ENCODE peak calls at places on chromosome 16, in six cellular contexts. One of them, this sample, is unnamed.

GRCh38 chr16:68396481-68396880 is 51.8 kb downstream of the SMPD3 start:
- DNase-seq in fibroblast of villous mesenchyme: peak
- DNase-seq in A549: peak
- DNase-seq in progenitor cell of endocrine pancreas: peak
- DNase-seq in fibroblast of mammary gland: peak
- DNase-seq in activated CD8-positive, alpha-beta T cell treated with anti-CD3 and anti-CD28 coated beads for 36 hours: peak
- DNase-seq in this sample: no peak

GRCh38 chr16:9447195-9447551 is 355.7 kb downstream of the HAPSTR1 start:
- DNase-seq in A549: no peak
- DNase-seq in activated CD8-positive, alpha-beta T cell treated with anti-CD3 and anti-CD28 coated beads for 36 hours: no peak
- DNase-seq in fibroblast of mammary gland: no peak
- DNase-seq in progenitor cell of endocrine pancreas: no peak
- DNase-seq in fibroblast of villous mesenchyme: no peak
- DNase-seq in this sample: no peak

GRCh38 chr16:76226011-76226410 is 51.2 kb upstream of the CNTNAP4 start:
- DNase-seq in progenitor cell of endocrine pancreas: no peak
- DNase-seq in fibroblast of villous mesenchyme: peak
- DNase-seq in activated CD8-positive, alpha-beta T cell treated with anti-CD3 and anti-CD28 coated beads for 36 hours: no peak
- DNase-seq in fibroblast of mammary gland: peak
- DNase-seq in A549: no peak
- DNase-seq in this sample: no peak

GRCh38 chr16:10858203-10858602 is 18.8 kb upstream of the CIITA start:
- DNase-seq in fibroblast of villous mesenchyme: no peak
- DNase-seq in fibroblast of mammary gland: no peak
- DNase-seq in progenitor cell of endocrine pancreas: no peak
- DNase-seq in activated CD8-positive, alpha-beta T cell treated with anti-CD3 and anti-CD28 coated beads for 36 hours: no peak
- DNase-seq in A549: no peak
- DNase-seq in this sample: no peak

GRCh38 chr16:87764600-87765472 is 950 bp downstream of the KLHDC4 start:
- DNase-seq in fibroblast of mammary gland: no peak
- DNase-seq in activated CD8-positive, alpha-beta T cell treated with anti-CD3 and anti-CD28 coated beads for 36 hours: peak
- DNase-seq in A549: no peak
- DNase-seq in fibroblast of villous mesenchyme: no peak
- DNase-seq in progenitor cell of endocrine pancreas: no peak
- DNase-seq in this sample: no peak

GRCh38 chr16:81251871-81252270 is 13.4 kb downstream of the BCO1 start:
- DNase-seq in A549: no peak
- DNase-seq in fibroblast of villous mesenchyme: peak
- DNase-seq in fibroblast of mammary gland: no peak
- DNase-seq in progenitor cell of endocrine pancreas: no peak
- DNase-seq in activated CD8-positive, alpha-beta T cell treated with anti-CD3 and anti-CD28 coated beads for 36 hours: no peak
- DNase-seq in this sample: no peak

GRCh38 chr16:29745126-29745852 is 501 bp downstream of the C16orf54 start:
- DNase-seq in fibroblast of villous mesenchyme: no peak
- DNase-seq in progenitor cell of endocrine pancreas: no peak
- DNase-seq in A549: no peak
- DNase-seq in activated CD8-positive, alpha-beta T cell treated with anti-CD3 and anti-CD28 coated beads for 36 hours: peak
- DNase-seq in fibroblast of mammary gland: no peak
- DNase-seq in this sample: peak

GRCh38 chr16:11470676-11471415 is 115.9 kb downstream of the LITAF start:
- DNase-seq in fibroblast of mammary gland: peak
- DNase-seq in fibroblast of villous mesenchyme: no peak
- DNase-seq in activated CD8-positive, alpha-beta T cell treated with anti-CD3 and anti-CD28 coated beads for 36 hours: no peak
- DNase-seq in A549: no peak
- DNase-seq in progenitor cell of endocrine pancreas: no peak
- DNase-seq in this sample: no peak

GRCh38 chr16:77276686-77277085 is 77.5 kb downstream of the SYCE1L start:
- DNase-seq in A549: no peak
- DNase-seq in fibroblast of villous mesenchyme: no peak
- DNase-seq in fibroblast of mammary gland: peak
- DNase-seq in activated CD8-positive, alpha-beta T cell treated with anti-CD3 and anti-CD28 coated beads for 36 hours: no peak
- DNase-seq in progenitor cell of endocrine pancreas: no peak
- DNase-seq in this sample: no peak

GRCh38 chr16:16197331-16197730 is 26.0 kb downstream of the ABCC6 start:
- DNase-seq in A549: no peak
- DNase-seq in fibroblast of villous mesenchyme: no peak
- DNase-seq in progenitor cell of endocrine pancreas: no peak
- DNase-seq in fibroblast of mammary gland: no peak
- DNase-seq in activated CD8-positive, alpha-beta T cell treated with anti-CD3 and anti-CD28 coated beads for 36 hours: no peak
- DNase-seq in this sample: no peak

GRCh38 chr16:53804467-53804866 is 100.5 kb downstream of the FTO start:
- DNase-seq in progenitor cell of endocrine pancreas: no peak
- DNase-seq in fibroblast of villous mesenchyme: no peak
- DNase-seq in activated CD8-positive, alpha-beta T cell treated with anti-CD3 and anti-CD28 coated beads for 36 hours: no peak
- DNase-seq in A549: no peak
- DNase-seq in fibroblast of mammary gland: no peak
- DNase-seq in this sample: no peak

GRCh38 chr16:79599256-79599836 is 1.2 kb downstream of the MAF start:
- DNase-seq in fibroblast of mammary gland: no peak
- DNase-seq in activated CD8-positive, alpha-beta T cell treated with anti-CD3 and anti-CD28 coated beads for 36 hours: peak
- DNase-seq in progenitor cell of endocrine pancreas: peak
- DNase-seq in fibroblast of villous mesenchyme: no peak
- DNase-seq in A549: peak
- DNase-seq in this sample: peak

GRCh38 chr16:77297996-77298637 is 98.9 kb downstream of the SYCE1L start:
- DNase-seq in progenitor cell of endocrine pancreas: no peak
- DNase-seq in A549: peak
- DNase-seq in fibroblast of mammary gland: peak
- DNase-seq in fibroblast of villous mesenchyme: no peak
- DNase-seq in activated CD8-positive, alpha-beta T cell treated with anti-CD3 and anti-CD28 coated beads for 36 hours: no peak
- DNase-seq in this sample: no peak

GRCh38 chr16:51148674-51149228 is 2.3 kb downstream of the SALL1 start:
- DNase-seq in fibroblast of villous mesenchyme: peak
- DNase-seq in fibroblast of mammary gland: peak
- DNase-seq in activated CD8-positive, alpha-beta T cell treated with anti-CD3 and anti-CD28 coated beads for 36 hours: no peak
- DNase-seq in progenitor cell of endocrine pancreas: no peak
- DNase-seq in A549: no peak
- DNase-seq in this sample: no peak

GRCh38 chr16:51144203-51144602 is 6.9 kb downstream of the SALL1 start:
- DNase-seq in progenitor cell of endocrine pancreas: no peak
- DNase-seq in activated CD8-positive, alpha-beta T cell treated with anti-CD3 and anti-CD28 coated beads for 36 hours: no peak
- DNase-seq in fibroblast of villous mesenchyme: no peak
- DNase-seq in fibroblast of mammary gland: no peak
- DNase-seq in A549: no peak
- DNase-seq in this sample: no peak

GRCh38 chr16:51149251-51149661 is 1.8 kb downstream of the SALL1 start:
- DNase-seq in fibroblast of mammary gland: no peak
- DNase-seq in activated CD8-positive, alpha-beta T cell treated with anti-CD3 and anti-CD28 coated beads for 36 hours: no peak
- DNase-seq in A549: no peak
- DNase-seq in progenitor cell of endocrine pancreas: no peak
- DNase-seq in fibroblast of villous mesenchyme: no peak
- DNase-seq in this sample: no peak

GRCh38 chr16:51147776-51148673 is 3.0 kb downstream of the SALL1 start:
- DNase-seq in progenitor cell of endocrine pancreas: no peak
- DNase-seq in activated CD8-positive, alpha-beta T cell treated with anti-CD3 and anti-CD28 coated beads for 36 hours: no peak
- DNase-seq in fibroblast of mammary gland: no peak
- DNase-seq in A549: no peak
- DNase-seq in fibroblast of villous mesenchyme: peak
- DNase-seq in this sample: no peak

GRCh38 chr16:51146256-51146924 is 4.7 kb downstream of the SALL1 start:
- DNase-seq in activated CD8-positive, alpha-beta T cell treated with anti-CD3 and anti-CD28 coated beads for 36 hours: no peak
- DNase-seq in A549: no peak
- DNase-seq in fibroblast of mammary gland: peak
- DNase-seq in fibroblast of villous mesenchyme: peak
- DNase-seq in progenitor cell of endocrine pancreas: no peak
- DNase-seq in this sample: no peak
- TF ChIP-seq CTCF in activated CD8-positive, alpha-beta T cell treated with anti-CD3 and anti-CD28 coated beads for 36 hours: no peak
- TF ChIP-seq CTCF in A549: no peak
- TF ChIP-seq CTCF in fibroblast of mammary gland: peak
- TF ChIP-seq CTCF in fibroblast of villous mesenchyme: peak
- TF ChIP-seq CTCF in progenitor cell of endocrine pancreas: peak
- TF ChIP-seq CTCF in this sample: no peak

GRCh38 chr16:28140788-28141618 is 70.8 kb downstream of the XPO6 start:
- DNase-seq in fibroblast of mammary gland: no peak
- DNase-seq in activated CD8-positive, alpha-beta T cell treated with anti-CD3 and anti-CD28 coated beads for 36 hours: peak
- DNase-seq in A549: no peak
- DNase-seq in fibroblast of villous mesenchyme: peak
- DNase-seq in progenitor cell of endocrine pancreas: no peak
- DNase-seq in this sample: no peak
- TF ChIP-seq CTCF in fibroblast of mammary gland: no peak
- TF ChIP-seq CTCF in activated CD8-positive, alpha-beta T cell treated with anti-CD3 and anti-CD28 coated beads for 36 hours: peak
- TF ChIP-seq CTCF in A549: no peak
- TF ChIP-seq CTCF in fibroblast of villous mesenchyme: no peak
- TF ChIP-seq CTCF in progenitor cell of endocrine pancreas: no peak
- TF ChIP-seq CTCF in this sample: no peak

GRCh38 chr16:83952940-83953795 is at the start of gene OSGIN1:
- DNase-seq in A549: peak
- DNase-seq in activated CD8-positive, alpha-beta T cell treated with anti-CD3 and anti-CD28 coated beads for 36 hours: peak
- DNase-seq in progenitor cell of endocrine pancreas: no peak
- DNase-seq in fibroblast of mammary gland: peak
- DNase-seq in fibroblast of villous mesenchyme: peak
- DNase-seq in this sample: peak
- TF ChIP-seq CTCF in A549: no peak
- TF ChIP-seq CTCF in activated CD8-positive, alpha-beta T cell treated with anti-CD3 and anti-CD28 coated beads for 36 hours: no peak
- TF ChIP-seq CTCF in progenitor cell of endocrine pancreas: no peak
- TF ChIP-seq CTCF in fibroblast of mammary gland: no peak
- TF ChIP-seq CTCF in fibroblast of villous mesenchyme: no peak
- TF ChIP-seq CTCF in this sample: no peak

GRCh38 chr16:71896688-71897368 is 1.5 kb downstream of the IST1 start:
- DNase-seq in fibroblast of villous mesenchyme: no peak
- DNase-seq in progenitor cell of endocrine pancreas: no peak
- DNase-seq in activated CD8-positive, alpha-beta T cell treated with anti-CD3 and anti-CD28 coated beads for 36 hours: no peak
- DNase-seq in fibroblast of mammary gland: no peak
- DNase-seq in A549: no peak
- DNase-seq in this sample: no peak

GRCh38 chr16:71894921-71895678 is at the start of gene IST1:
- DNase-seq in activated CD8-positive, alpha-beta T cell treated with anti-CD3 and anti-CD28 coated beads for 36 hours: peak
- DNase-seq in A549: peak
- DNase-seq in fibroblast of villous mesenchyme: peak
- DNase-seq in progenitor cell of endocrine pancreas: peak
- DNase-seq in fibroblast of mammary gland: peak
- DNase-seq in this sample: peak

GRCh38 chr16:71893888-71894228 is 1.5 kb upstream of the IST1 start:
- DNase-seq in A549: no peak
- DNase-seq in fibroblast of mammary gland: no peak
- DNase-seq in fibroblast of villous mesenchyme: no peak
- DNase-seq in activated CD8-positive, alpha-beta T cell treated with anti-CD3 and anti-CD28 coated beads for 36 hours: no peak
- DNase-seq in progenitor cell of endocrine pancreas: no peak
- DNase-seq in this sample: no peak

GRCh38 chr16:71895679-71896385 is 501 bp downstream of the IST1 start:
- DNase-seq in progenitor cell of endocrine pancreas: peak
- DNase-seq in fibroblast of mammary gland: peak
- DNase-seq in fibroblast of villous mesenchyme: peak
- DNase-seq in A549: peak
- DNase-seq in activated CD8-positive, alpha-beta T cell treated with anti-CD3 and anti-CD28 coated beads for 36 hours: peak
- DNase-seq in this sample: no peak

DNA sequence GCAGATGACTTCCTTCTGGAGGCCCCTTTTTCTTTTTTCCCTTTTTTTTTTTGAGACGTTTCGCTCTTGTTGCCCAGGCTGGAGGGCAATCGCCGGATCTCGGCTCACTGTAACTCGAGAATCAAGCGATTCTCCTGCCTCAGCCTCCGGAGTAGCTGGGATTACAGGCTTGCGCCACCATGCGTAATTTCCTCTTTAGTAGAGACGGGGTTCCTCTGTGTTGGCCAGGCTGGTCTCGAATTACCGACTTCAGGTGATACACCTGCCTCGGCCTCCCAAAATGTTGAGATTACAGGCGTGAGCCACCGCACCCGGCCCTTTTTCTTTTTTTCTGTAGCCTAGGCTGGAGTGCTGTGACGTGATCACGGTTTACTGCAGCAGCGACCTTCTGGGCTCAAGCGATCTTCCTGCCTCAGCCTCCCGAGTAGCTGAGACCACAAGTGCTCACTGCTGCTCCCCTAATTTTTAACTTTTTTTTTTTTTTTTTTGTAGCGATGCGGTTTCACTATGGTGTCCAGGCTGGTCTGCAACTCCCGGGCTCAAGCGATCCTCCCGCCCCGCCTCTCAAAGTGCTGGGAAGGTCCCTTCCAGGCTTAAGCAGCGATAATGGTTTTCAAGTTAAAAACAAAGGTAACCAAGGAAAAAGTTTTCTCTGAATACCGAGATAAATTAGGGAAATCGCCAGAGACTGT is 956 bp upstream of the IST1 start:
- DNase-seq in fibroblast of mammary gland: peak
- DNase-seq in fibroblast of villous mesenchyme: peak
- DNase-seq in activated CD8-positive, alpha-beta T cell treated with anti-CD3 and anti-CD28 coated beads for 36 hours: peak
- DNase-seq in progenitor cell of endocrine pancreas: no peak
- DNase-seq in A549: peak
- DNase-seq in this sample: peak
- TF ChIP-seq CTCF in fibroblast of mammary gland: peak
- TF ChIP-seq CTCF in fibroblast of villous mesenchyme: no peak
- TF ChIP-seq CTCF in activated CD8-positive, alpha-beta T cell treated with anti-CD3 and anti-CD28 coated beads for 36 hours: no peak
- TF ChIP-seq CTCF in progenitor cell of endocrine pancreas: peak
- TF ChIP-seq CTCF in A549: peak
- TF ChIP-seq CTCF in this sample: no peak

GRCh38 chr16:85718682-85719081 is 29.9 kb upstream of the GINS2 start:
- DNase-seq in fibroblast of villous mesenchyme: no peak
- DNase-seq in fibroblast of mammary gland: no peak
- DNase-seq in progenitor cell of endocrine pancreas: no peak
- DNase-seq in activated CD8-positive, alpha-beta T cell treated with anti-CD3 and anti-CD28 coated beads for 36 hours: no peak
- DNase-seq in A549: peak
- DNase-seq in this sample: peak
- TF ChIP-seq CTCF in fibroblast of villous mesenchyme: peak
- TF ChIP-seq CTCF in fibroblast of mammary gland: peak
- TF ChIP-seq CTCF in progenitor cell of endocrine pancreas: peak
- TF ChIP-seq CTCF in activated CD8-positive, alpha-beta T cell treated with anti-CD3 and anti-CD28 coated beads for 36 hours: no peak
- TF ChIP-seq CTCF in A549: peak
- TF ChIP-seq CTCF in this sample: no peak

DNA sequence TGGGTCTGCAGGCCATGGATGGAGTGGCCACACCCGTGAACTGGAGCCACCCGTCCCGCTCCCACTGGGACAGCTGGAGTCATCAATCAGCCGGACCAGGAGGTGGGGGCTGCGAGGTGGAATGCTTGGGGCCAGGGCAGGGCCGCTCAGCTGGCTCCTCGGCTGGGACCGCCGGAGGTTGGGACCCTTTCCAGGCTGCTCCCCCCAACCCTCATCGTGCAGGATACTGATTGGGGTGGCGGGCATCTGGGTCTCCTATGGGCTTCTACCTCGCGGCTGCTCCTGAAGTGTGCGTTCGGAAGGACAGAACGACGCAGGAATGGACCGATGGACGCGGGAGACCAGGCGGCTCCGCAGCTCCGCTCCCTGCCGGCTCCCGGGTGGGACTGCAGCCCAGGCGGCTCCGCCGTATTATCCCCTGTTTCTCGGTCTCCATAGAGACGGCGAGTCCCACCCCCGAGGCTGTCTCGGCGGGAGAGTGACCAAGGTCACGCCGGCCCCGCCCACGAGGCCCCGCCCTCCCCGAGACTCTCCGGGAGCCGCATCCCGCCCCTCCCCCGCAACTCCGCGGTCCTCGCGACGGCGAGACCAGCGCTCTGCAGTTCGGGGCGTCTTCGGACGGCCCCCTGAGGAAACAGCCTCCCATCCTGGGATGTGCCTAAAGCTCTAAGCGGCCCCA is at the start of gene TPPP3:
- DNase-seq in progenitor cell of endocrine pancreas: peak
- DNase-seq in fibroblast of villous mesenchyme: peak
- DNase-seq in fibroblast of mammary gland: peak
- DNase-seq in A549: peak
- DNase-seq in activated CD8-positive, alpha-beta T cell treated with anti-CD3 and anti-CD28 coated beads for 36 hours: peak
- DNase-seq in this sample: no peak
- TF ChIP-seq CTCF in progenitor cell of endocrine pancreas: peak
- TF ChIP-seq CTCF in fibroblast of villous mesenchyme: peak
- TF ChIP-seq CTCF in fibroblast of mammary gland: peak
- TF ChIP-seq CTCF in A549: peak
- TF ChIP-seq CTCF in activated CD8-positive, alpha-beta T cell treated with anti-CD3 and anti-CD28 coated beads for 36 hours: peak
- TF ChIP-seq CTCF in this sample: no peak